ENCODE peak calls at places on chromosomes 13 and 19, in six cellular contexts. K, L, P, I, V and B are unnamed samples.

GRCh38 chr19:4521170-4521887 is 3.0 kb upstream of the PLIN4 start:
- DNase-seq in K (no peak), L (no peak), P (peak; percentile 60), I (no peak), V (no peak), B (no peak)

GRCh38 chr13:31042501-31043165 is 110.2 kb downstream of the TEX26 start:
- DNase-seq in K (no peak), L (no peak), P (no peak), I (no peak), V (no peak), B (no peak)

GRCh38 chr13:48315981-48316380 is 12.4 kb downstream of the RB1 start:
- DNase-seq in K (no peak), L (no peak), P (no peak), I (no peak), V (no peak), B (no peak)

GRCh38 chr19:48244289-48244688 is 11.4 kb downstream of the CARD8 start:
- DNase-seq in K (no peak), L (no peak), P (no peak), I (no peak), V (no peak), B (no peak)

GRCh38 chr19:29810504-29810871 is 1.3 kb upstream of the CCNE1 start:
- DNase-seq in K (no peak), L (no peak), P (no peak), I (no peak), V (peak; percentile 37), B (no peak)

GRCh38 chr13:114011226-114011625 is 37.4 kb upstream of the C13orf46 start:
- DNase-seq in K (no peak), L (no peak), P (no peak), I (no peak), V (no peak), B (no peak)

GRCh38 chr13:50229935-50230334 is 214.7 kb downstream of the KCNRG start:
- DNase-seq in K (no peak), L (no peak), P (no peak), I (no peak), V (no peak), B (no peak)

GRCh38 chr13:42569576-42570344 is 4.2 kb upstream of the TNFSF11 start:
- DNase-seq in K (no peak), L (no peak), P (no peak), I (no peak), V (no peak), B (no peak)

GRCh38 chr13:112510002-112510780 is 77.8 kb downstream of the TUBGCP3 start:
- DNase-seq in K (peak; percentile 53), L (no peak), P (peak; percentile 52), I (no peak), V (peak; percentile 24), B (no peak)

GRCh38 chr19:40718774-40719391 is 2.0 kb downstream of the ITPKC start:
- DNase-seq in K (no peak), L (peak; percentile 8), P (peak; percentile 79), I (no peak), V (peak; percentile 62), B (no peak)

GRCh38 chr13:95553614-95554385 is 1.3 kb downstream of the CLDN10 start:
- DNase-seq in K (no peak), L (no peak), P (no peak), I (no peak), V (no peak), B (no peak)

GRCh38 chr13:106213028-106213427 is 322.4 kb downstream of the EFNB2 start:
- DNase-seq in K (no peak), L (no peak), P (no peak), I (no peak), V (no peak), B (no peak)

GRCh38 chr13:50126378-50127016 is 111.3 kb downstream of the KCNRG start:
- DNase-seq in K (no peak), L (no peak), P (peak; percentile 27), I (no peak), V (no peak), B (no peak)

GRCh38 chr13:48624016-48624415 is 29.7 kb upstream of the CYSLTR2 start:
- DNase-seq in K (no peak), L (no peak), P (no peak), I (no peak), V (no peak), B (no peak)

GRCh38 chr19:41951686-41952172 is 7.4 kb downstream of the RABAC1 start:
- DNase-seq in K (peak; percentile 76), L (no peak), P (peak; percentile 58), I (peak; percentile 80), V (peak; percentile 87), B (peak; percentile 90)

GRCh38 chr13:95124959-95125358 is 176.3 kb downstream of the ABCC4 start:
- DNase-seq in K (no peak), L (no peak), P (no peak), I (no peak), V (no peak), B (no peak)

GRCh38 chr19:42092350-42092749 is 16.4 kb downstream of the ZNF574 start:
- DNase-seq in K (no peak), L (no peak), P (no peak), I (no peak), V (no peak), B (no peak)

GRCh38 chr13:60000081-60000480 is 163.6 kb downstream of the DIAPH3 start:
- DNase-seq in K (no peak), L (no peak), P (no peak), I (no peak), V (no peak), B (no peak)

GRCh38 chr19:3683866-3684816 is 16.1 kb downstream of the PIP5K1C start:
- DNase-seq in K (no peak), L (no peak), P (no peak), I (peak; percentile 75), V (peak; percentile 86), B (peak; percentile 70)

GRCh38 chr19:53057904-53058579 is 13.5 kb downstream of the ERVV-2 start:
- DNase-seq in K (peak; percentile 57), L (no peak), P (no peak), I (no peak), V (no peak), B (no peak)

GRCh38 chr13:111153977-111154332 is 38.8 kb downstream of the ARHGEF7 start:
- DNase-seq in K (no peak), L (no peak), P (peak; percentile 38), I (no peak), V (peak; percentile 63), B (peak; percentile 27)

GRCh38 chr13:47679391-47679790 is 321.7 kb downstream of the SUCLA2 start:
- DNase-seq in K (no peak), L (no peak), P (no peak), I (no peak), V (no peak), B (no peak)

GRCh38 chr19:43465468-43466120 is at the start of gene LYPD3:
- DNase-seq in K (no peak), L (no peak), P (no peak), I (no peak), V (peak; percentile 38), B (no peak)

GRCh38 chr13:39105110-39105509 is 66.9 kb downstream of the NHLRC3 start:
- DNase-seq in K (no peak), L (no peak), P (no peak), I (no peak), V (no peak), B (no peak)

GRCh38 chr13:23621316-23621645 is 51.1 kb downstream of the TNFRSF19 start:
- DNase-seq in K (no peak), L (no peak), P (peak; percentile 20), I (no peak), V (no peak), B (no peak)
- TF ChIP-seq TAF1 in K (no peak), L (no peak), P (no peak), I (no peak), V (no peak), B (no peak)

GRCh38 chr19:47187797-47188196 is 43.2 kb downstream of the BBC3 start:
- DNase-seq in K (no peak), L (no peak), P (no peak), I (no peak), V (no peak), B (no peak)
- TF ChIP-seq POLR2A in K (no peak), L (no peak), P (no peak), I (no peak), V (no peak), B (no peak)

GRCh38 chr13:97205971-97206370 is 16.2 kb upstream of the MBNL2 start:
- DNase-seq in K (no peak), L (no peak), P (no peak), I (no peak), V (no peak), B (no peak)
- TF ChIP-seq TAF1 in K (no peak), L (no peak), P (no peak), I (no peak), V (no peak), B (no peak)

GRCh38 chr19:661427-662196 is 1.4 kb downstream of the RNF126 start:
- DNase-seq in K (no peak), L (no peak), P (no peak), I (peak; percentile 79), V (no peak), B (peak; percentile 84)
- TF ChIP-seq POLR2A in K (no peak), L (peak; percentile 38), P (no peak), I (peak; percentile 11), V (no peak), B (peak; percentile 43)

GRCh38 chr19:18660939-18661338 is 22.5 kb upstream of the CRTC1 start:
- DNase-seq in K (no peak), L (no peak), P (no peak), I (no peak), V (no peak), B (no peak)

GRCh38 chr19:18658366-18658855 is 21.6 kb downstream of the KLHL26 start:
- DNase-seq in K (no peak), L (no peak), P (no peak), I (no peak), V (no peak), B (no peak)

GRCh38 chr19:18661346-18661745 is 22.1 kb upstream of the CRTC1 start:
- DNase-seq in K (no peak), L (no peak), P (no peak), I (no peak), V (no peak), B (no peak)

GRCh38 chr19:18659281-18660050 is 22.6 kb downstream of the KLHL26 start:
- DNase-seq in K (no peak), L (no peak), P (no peak), I (peak; percentile 77), V (no peak), B (no peak)

DNA sequence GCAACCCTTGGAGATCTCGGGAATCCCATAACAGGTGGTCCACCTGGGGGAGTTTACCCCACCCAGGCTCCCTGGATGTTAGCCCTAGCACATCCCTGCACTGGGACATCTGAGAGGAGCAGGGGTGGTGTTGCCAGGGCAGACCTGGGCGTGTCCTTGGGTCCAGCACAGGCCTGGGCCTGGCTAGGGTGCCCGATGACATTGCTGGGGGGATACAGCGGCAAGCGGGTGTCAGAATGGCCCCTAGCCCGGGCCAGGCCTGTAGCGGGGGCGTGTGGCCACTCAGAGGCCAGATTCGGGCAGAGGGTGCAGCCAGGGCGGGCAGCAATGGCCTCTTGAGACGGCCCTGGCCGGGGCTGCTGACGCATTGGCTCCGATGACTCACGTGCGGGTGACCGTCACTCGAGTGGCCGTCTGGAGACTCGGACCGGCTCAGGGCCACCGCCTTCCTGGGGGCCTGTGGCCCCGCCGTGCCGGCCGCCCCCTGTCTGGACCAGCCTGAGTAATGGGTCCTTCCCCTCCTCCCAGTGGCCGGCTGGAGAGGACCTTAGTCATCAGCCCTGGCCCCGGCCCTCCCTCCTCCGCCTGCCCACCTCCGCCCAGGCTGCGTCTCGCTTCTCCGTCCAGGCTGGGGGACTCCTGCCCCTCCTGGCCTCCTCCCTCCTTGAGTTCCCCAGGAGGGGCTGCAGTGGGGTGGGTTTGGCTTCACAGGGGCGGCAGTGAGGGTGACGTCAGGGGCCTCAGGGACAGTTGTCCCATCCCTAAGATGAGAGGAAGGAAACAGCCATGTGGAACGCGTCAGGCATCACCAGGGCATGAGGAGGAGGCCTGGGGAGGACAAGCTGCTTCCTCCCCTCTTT is 23.2 kb upstream of the CRTC1 start:
- DNase-seq in K (no peak), L (no peak), P (no peak), I (no peak), V (peak; percentile 70), B (no peak)
- TF ChIP-seq TAF1 in K (no peak), L (no peak), P (no peak), I (no peak), V (no peak), B (no peak)